ENCODE peak calls at places on chromosomes 4 and X, in seven cellular contexts. S is IMR-90, E is transverse colon, C is upper lobe of left lung, B is GM12878, R is Peyer's patch, D is HCT116. V is an unnamed sample.

GRCh38 chr4:55398966-55399365 is 3.2 kb downstream of the TMEM165 start:
- DNase-seq in S (peak; percentile 22), E (no peak), C (no peak), B (no peak), R (no peak), D (no peak), V (no peak)

GRCh38 chr4:61588621-61589020 is 388.5 kb downstream of the ADGRL3 start:
- DNase-seq in S (no peak), E (no peak), C (no peak), B (no peak), R (no peak), D (no peak), V (no peak)

GRCh38 chr4:115325836-115326235 is 212.4 kb upstream of the NDST4 start:
- DNase-seq in S (no peak), E (no peak), C (no peak), B (no peak), R (no peak), D (no peak), V (no peak)

GRCh38 chrX:1581132-1581531 is 10.3 kb upstream of the AKAP17A start:
- DNase-seq in S (no peak), E (peak; percentile 65), C (peak; percentile 56), B (no peak), R (peak; percentile 78), D (no peak), V (peak; percentile 70)

GRCh38 chr4:154329268-154329858 is 162.2 kb downstream of the DCHS2 start:
- DNase-seq in S (peak; percentile 10), E (no peak), C (no peak), B (no peak), R (no peak), D (no peak), V (no peak)

GRCh38 chrX:30275498-30275897 is 28.6 kb downstream of the MAGEB1 start:
- DNase-seq in S (peak; percentile 13), E (no peak), C (no peak), B (no peak), R (no peak), D (peak; percentile 15), V (no peak)

GRCh38 chr4:81084624-81085023 is 54.1 kb downstream of the BMP3 start:
- DNase-seq in S (peak; percentile 42), E (no peak), C (no peak), B (no peak), R (no peak), D (no peak), V (no peak)

GRCh38 chr4:6275351-6275750 is 5.7 kb downstream of the WFS1 start:
- DNase-seq in S (no peak), E (no peak), C (no peak), B (no peak), R (no peak), D (no peak), V (no peak)

GRCh38 chr4:151864068-151864467 is 103.3 kb upstream of the GATB start:
- DNase-seq in S (no peak), E (no peak), C (no peak), B (no peak), R (no peak), D (no peak), V (no peak)

GRCh38 chr4:47824844-47825243 is 13.0 kb downstream of the CORIN start:
- DNase-seq in S (no peak), E (no peak), C (no peak), B (no peak), R (no peak), D (no peak), V (no peak)

GRCh38 chr4:60384475-60384874 is 815.7 kb upstream of the ADGRL3 start:
- DNase-seq in S (no peak), E (no peak), C (no peak), B (no peak), R (no peak), D (no peak), V (no peak)

GRCh38 chr4:77006753-77007355 is 57.3 kb downstream of the SEPTIN11 start:
- DNase-seq in S (no peak), E (no peak), C (no peak), B (no peak), R (no peak), D (no peak), V (no peak)

GRCh38 chrX:38817004-38817703 is 15.9 kb downstream of the MID1IP1 start:
- DNase-seq in S (peak; percentile 43), E (peak; percentile 68), C (peak; percentile 46), B (no peak), R (peak; percentile 63), D (no peak), V (no peak)

GRCh38 chrX:101799387-101799786 is 132.4 kb downstream of the ZMAT1 start:
- DNase-seq in S (peak; percentile 80), E (peak; percentile 83), C (peak; percentile 92), B (peak; percentile 62), R (peak; percentile 93), D (peak; percentile 76), V (peak; percentile 92)

GRCh38 chr4:80077639-80078038 is 4.6 kb upstream of the ANTXR2 start:
- DNase-seq in S (peak; percentile 69), E (no peak), C (no peak), B (no peak), R (no peak), D (no peak), V (no peak)

GRCh38 chr4:39037491-39037825 is 5.2 kb upstream of the TMEM156 start:
- DNase-seq in S (peak; percentile 68), E (no peak), C (no peak), B (no peak), R (no peak), D (no peak), V (no peak)

GRCh38 chr4:85756938-85757337 is 282.0 kb downstream of the ARHGAP24 start:
- DNase-seq in S (peak; percentile 62), E (no peak), C (no peak), B (no peak), R (no peak), D (no peak), V (no peak)

GRCh38 chr4:32847466-32847865 is 2127.3 kb downstream of the PCDH7 start:
- DNase-seq in S (no peak), E (no peak), C (no peak), B (no peak), R (no peak), D (no peak), V (no peak)

GRCh38 chr4:79044260-79044659 is 105.0 kb upstream of the PAQR3 start:
- DNase-seq in S (no peak), E (no peak), C (no peak), B (no peak), R (no peak), D (no peak), V (no peak)

GRCh38 chr4:173522160-173522873 is 7.7 kb downstream of the HAND2 start:
- DNase-seq in S (peak; percentile 85), E (peak; percentile 71), C (no peak), B (no peak), R (peak; percentile 68), D (no peak), V (peak; percentile 93)

GRCh38 chrX:3136161-3136961 is 95.1 kb downstream of the ARSF start:
- DNase-seq in S (no peak), E (no peak), C (no peak), B (no peak), R (no peak), D (no peak), V (no peak)

GRCh38 chr4:65510976-65511375 is 159.3 kb downstream of the EPHA5 start:
- DNase-seq in S (no peak), E (no peak), C (no peak), B (no peak), R (no peak), D (no peak), V (no peak)

GRCh38 chr4:151260526-151260925 is 16.4 kb upstream of the PRSS48 start:
- DNase-seq in S (no peak), E (no peak), C (no peak), B (no peak), R (no peak), D (no peak), V (no peak)

GRCh38 chr4:57086324-57086723 is 23.9 kb downstream of the IGFBP7 start:
- DNase-seq in S (no peak), E (no peak), C (no peak), B (no peak), R (no peak), D (no peak), V (no peak)
- TF ChIP-seq CTCF in S (no peak), E (no peak), C (no peak), B (no peak), R (no peak), D (no peak), V (no peak)

DNA sequence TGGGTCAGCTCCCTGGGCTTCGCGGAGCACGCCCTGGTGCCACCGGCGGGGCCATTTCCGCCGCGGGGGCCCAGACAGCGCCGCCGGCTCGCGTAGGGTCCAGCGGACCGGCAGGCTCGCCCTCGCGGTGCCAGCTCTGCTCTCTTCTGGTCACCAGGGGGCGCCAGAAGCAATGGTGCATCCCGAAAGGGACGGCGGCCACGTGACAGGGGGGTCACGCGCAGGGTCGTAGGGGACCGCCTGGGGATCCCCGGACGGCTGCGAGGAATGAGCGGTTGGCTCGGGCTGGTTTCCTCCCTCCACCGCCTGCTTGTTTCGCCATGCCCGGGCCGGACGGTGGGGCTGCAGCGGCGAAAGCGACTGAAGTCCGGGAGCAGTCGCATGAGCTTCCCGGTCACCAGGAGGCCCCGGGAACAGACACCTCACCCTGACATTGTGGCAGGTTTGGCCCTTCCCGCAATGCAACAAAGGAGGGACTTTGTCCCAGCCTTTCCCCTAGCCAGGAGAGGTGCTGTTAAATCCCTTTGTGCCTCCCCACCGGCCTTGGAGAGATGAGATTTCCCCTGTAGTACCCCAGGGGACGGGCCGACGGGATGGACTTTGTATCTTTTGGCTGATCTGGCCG is 15.8 kb downstream of the ZCCHC12 start:
- DNase-seq in S (peak; percentile 6), E (peak; percentile 80), C (peak; percentile 85), B (no peak), R (peak; percentile 84), D (peak; percentile 19), V (no peak)
- TF ChIP-seq POLR2A in S (no peak), E (no peak), C (no peak), B (no peak), R (no peak), D (no peak), V (no peak)

GRCh38 chrX:46979340-46979739 is 67.1 kb downstream of the JADE3 start:
- DNase-seq in S (peak; percentile 82), E (no peak), C (no peak), B (no peak), R (no peak), D (peak; percentile 13), V (no peak)

GRCh38 chrX:46978341-46979291 is 66.4 kb downstream of the JADE3 start:
- DNase-seq in S (peak; percentile 81), E (peak; percentile 81), C (peak; percentile 71), B (peak; percentile 39), R (peak; percentile 93), D (peak; percentile 68), V (no peak)
- H3K4me1 ChIP-seq in S (peaks cover 5% of the 10 kb centered on the region), E (no peaks in the 10 kb centered on the region), C (no peaks in the 10 kb centered on the region), B (no peaks in the 10 kb centered on the region), R (no peaks in the 10 kb centered on the region), D (peaks cover 7% of the 10 kb centered on the region), V (peaks cover 5% of the 10 kb centered on the region)

GRCh38 chrX:32408389-32408788 is 803.0 kb downstream of the DMD start:
- DNase-seq in S (no peak), E (no peak), C (no peak), B (no peak), R (no peak), D (no peak), V (no peak)
- TF ChIP-seq CTCF in S (peak; percentile 13), E (no peak), C (no peak), B (peak; percentile 35), R (no peak), D (no peak), V (no peak)

V was measured in esophagus muscularis mucosa.